ENCODE peak calls at places on chromosomes 5 and 9, in five cellular contexts. J, U, A, M and L are unnamed samples.

GRCh38 chr5:10735569-10736255 is 25.3 kb downstream of the DAP start:
- DNase-seq in J (no peak), U (no peak), A (no peak), M (no peak), L (no peak)

GRCh38 chr5:132505641-132506040 is 15.1 kb upstream of the IRF1 start:
- DNase-seq in J (no peak), U (no peak), A (no peak), M (no peak), L (no peak)

GRCh38 chr9:98856982-98857381 is 49.5 kb downstream of the GALNT12 start:
- DNase-seq in J (no peak), U (no peak), A (peak; percentile 93), M (no peak), L (peak; percentile 88)

GRCh38 chr5:82918311-82919031 is 158.7 kb downstream of the TMEM167A start:
- DNase-seq in J (no peak), U (no peak), A (peak; percentile 55), M (no peak), L (no peak)

GRCh38 chr9:5790923-5791322 is 42.0 kb downstream of the ERMP1 start:
- DNase-seq in J (no peak), U (no peak), A (no peak), M (no peak), L (no peak)

GRCh38 chr9:123415593-123415930 is 59.6 kb downstream of the CRB2 start:
- DNase-seq in J (no peak), U (no peak), A (no peak), M (no peak), L (no peak)

GRCh38 chr5:58322453-58322852 is 137.4 kb downstream of the PLK2 start:
- DNase-seq in J (no peak), U (no peak), A (peak; percentile 8), M (no peak), L (no peak)

GRCh38 chr9:120846906-120847305 is 4.2 kb upstream of the PSMD5 start:
- DNase-seq in J (no peak), U (no peak), A (no peak), M (no peak), L (peak; percentile 19)

GRCh38 chr5:106134549-106134948 is 1536.2 kb downstream of the EFNA5 start:
- DNase-seq in J (no peak), U (no peak), A (no peak), M (no peak), L (no peak)

GRCh38 chr9:130824079-130824478 is 11.0 kb upstream of the ABL1 start:
- DNase-seq in J (no peak), U (no peak), A (no peak), M (no peak), L (no peak)

GRCh38 chr9:2411459-2412215 is 209.9 kb upstream of the VLDLR start:
- DNase-seq in J (no peak), U (peak; percentile 18), A (no peak), M (peak; percentile 48), L (peak; percentile 47)

GRCh38 chr5:7680260-7680659 is 170.7 kb downstream of the CFAP90 start:
- DNase-seq in J (no peak), U (no peak), A (no peak), M (no peak), L (no peak)

GRCh38 chr5:51202161-51202560 is 181.1 kb upstream of the ISL1 start:
- DNase-seq in J (no peak), U (no peak), A (no peak), M (no peak), L (no peak)

GRCh38 chr9:98766548-98766947 is 29.8 kb downstream of the ANKS6 start:
- DNase-seq in J (no peak), U (no peak), A (peak; percentile 55), M (no peak), L (peak; percentile 49)

GRCh38 chr9:69945671-69946141 is 97.9 kb upstream of the MAMDC2 start:
- DNase-seq in J (peak; percentile 40), U (no peak), A (peak; percentile 80), M (no peak), L (peak; percentile 77)

GRCh38 chr5:65791721-65792698 is 70.0 kb downstream of the NLN start:
- DNase-seq in J (no peak), U (no peak), A (no peak), M (no peak), L (no peak)

GRCh38 chr5:39755986-39756385 is 331.2 kb upstream of the DAB2 start:
- DNase-seq in J (peak; percentile 22), U (peak; percentile 68), A (peak; percentile 98), M (no peak), L (peak; percentile 92)

GRCh38 chr5:151469386-151469785 is 22.0 kb downstream of the SLC36A1 start:
- DNase-seq in J (no peak), U (no peak), A (peak; percentile 7), M (no peak), L (no peak)

GRCh38 chr5:27472000-27472763 is 433.8 kb upstream of the CDH9 start:
- DNase-seq in J (no peak), U (peak; percentile 89), A (peak; percentile 58), M (peak; percentile 91), L (peak; percentile 39)

GRCh38 chr9:127509261-127509954 is 58.1 kb downstream of the LRSAM1 start:
- DNase-seq in J (no peak), U (no peak), A (no peak), M (no peak), L (no peak)

GRCh38 chr5:146852089-146852488 is 26.5 kb downstream of the PPP2R2B start:
- DNase-seq in J (no peak), U (no peak), A (no peak), M (peak; percentile 51), L (no peak)

GRCh38 chr5:126956991-126957390 is 73.4 kb downstream of the MARCHF3 start:
- DNase-seq in J (no peak), U (no peak), A (no peak), M (no peak), L (no peak)

GRCh38 chr5:167339205-167339604 is 952.2 kb upstream of the WWC1 start:
- DNase-seq in J (no peak), U (no peak), A (peak; percentile 6), M (no peak), L (no peak)

GRCh38 chr5:158224200-158224599 is 365.3 kb upstream of the CLINT1 start:
- DNase-seq in J (no peak), U (no peak), A (no peak), M (no peak), L (no peak)

DNA sequence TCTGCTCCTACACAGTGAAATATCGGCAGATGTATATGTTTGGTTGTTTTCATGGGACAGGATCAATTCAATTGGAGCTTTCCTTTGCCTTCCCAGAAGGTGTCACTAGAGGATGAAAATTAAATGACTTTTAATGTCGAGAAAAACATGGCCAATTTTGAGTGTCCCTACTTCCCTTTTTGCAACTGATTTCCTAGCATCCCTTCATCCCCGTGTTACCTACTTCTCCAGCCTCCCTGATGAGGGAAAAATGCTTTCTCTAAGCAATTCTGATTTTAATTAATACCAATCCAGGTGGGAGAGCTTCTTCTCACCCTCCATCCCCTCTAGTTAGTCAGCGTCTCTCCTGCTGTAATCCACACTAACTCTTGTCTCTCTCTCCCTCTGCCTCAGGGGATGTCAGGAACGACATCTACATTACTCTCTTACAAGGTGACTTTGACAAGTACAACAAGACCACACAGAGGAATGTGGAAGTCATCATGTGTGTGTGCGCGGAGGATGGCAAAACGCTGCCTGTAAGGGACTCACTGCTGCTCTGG is 64.9 kb downstream of the DOCK2 start:
- DNase-seq in J (no peak), U (no peak), A (peak; percentile 67), M (peak; percentile 31), L (peak; percentile 64)
- TF ChIP-seq CTCF in J (peak; percentile 62), U (peak; percentile 65), A (peak; percentile 62), M (peak; percentile 65), L (peak; percentile 58)

DNA sequence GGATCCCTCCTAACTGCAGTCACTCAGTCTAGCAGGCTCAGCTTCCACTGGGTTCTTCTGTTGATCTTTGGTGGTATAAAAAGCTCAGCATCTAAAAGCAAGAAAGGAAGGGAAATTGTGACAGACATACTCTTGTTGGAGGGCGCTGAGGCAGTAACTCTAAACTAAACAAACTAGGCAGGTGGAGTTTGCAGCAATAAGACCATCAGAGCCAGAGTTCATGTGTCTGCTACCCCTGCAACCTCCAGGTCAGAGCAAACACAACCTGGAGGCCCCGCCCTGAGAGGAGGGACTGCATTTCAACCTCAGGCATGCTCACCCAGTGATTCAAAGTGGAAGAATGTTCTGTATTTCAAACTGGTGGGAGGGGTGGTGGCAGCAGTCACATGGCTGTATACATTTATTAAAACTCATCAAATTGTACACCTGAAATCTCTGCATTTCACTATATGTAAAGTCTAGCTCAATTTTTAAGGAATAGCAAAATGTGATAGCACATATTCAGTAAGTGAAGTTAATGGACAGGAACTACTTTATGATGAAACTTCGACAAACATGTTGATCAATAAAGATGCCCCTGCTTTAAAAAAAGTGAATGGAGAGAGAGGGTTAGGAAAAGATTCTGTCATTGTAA is 7.1 kb downstream of the ACTL7A start:
- DNase-seq in J (no peak), U (peak; percentile 64), A (peak; percentile 18), M (no peak), L (peak; percentile 19)
- H3K4me3 ChIP-seq in J (no peak overlapping the region), U (no peak overlapping the region), A (no peak overlapping the region), M (no peak overlapping the region), L (no peak overlapping the region)

DNA sequence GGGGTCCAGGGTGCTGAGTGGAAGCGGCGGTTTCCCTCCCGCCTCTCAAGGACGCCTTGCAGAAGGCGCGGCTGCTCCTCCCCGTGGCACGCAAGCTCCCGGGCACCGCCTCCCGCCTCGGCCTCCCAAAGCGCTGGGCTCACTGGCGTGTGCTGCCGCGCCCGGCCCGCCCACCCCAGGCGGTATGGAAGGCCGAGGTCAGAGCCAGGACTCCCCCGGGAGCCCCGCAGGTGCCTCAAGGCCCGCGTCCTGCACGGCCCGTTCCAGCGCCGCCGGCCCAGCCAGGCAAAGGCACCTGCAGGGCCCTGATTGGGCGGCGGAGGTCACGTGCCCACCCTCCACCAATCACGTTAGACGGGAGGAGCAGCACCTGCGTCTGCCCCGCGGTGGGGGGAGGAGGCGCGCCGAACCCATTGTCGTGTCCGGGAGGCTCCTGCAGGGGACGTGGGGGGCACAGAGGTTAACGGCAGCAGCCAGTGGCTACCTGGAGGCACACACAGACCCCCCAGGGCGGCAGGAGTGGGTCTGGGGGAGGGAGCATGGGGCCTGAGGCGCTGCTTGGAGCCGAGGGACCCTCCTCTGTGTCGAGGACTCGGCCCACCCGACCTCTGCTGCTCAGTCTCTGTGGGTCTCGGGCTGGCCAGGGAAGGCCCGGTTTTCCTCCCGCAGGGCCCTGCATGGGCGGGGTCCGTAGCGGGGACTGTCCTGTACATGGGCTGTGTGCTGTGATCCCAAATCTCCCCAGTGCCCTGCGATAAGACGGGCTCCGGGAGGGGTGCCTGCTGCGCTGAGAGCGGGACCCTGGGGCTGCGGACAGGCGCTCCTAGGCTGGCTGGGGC is 2.0 kb upstream of the LCN12 start:
- DNase-seq in J (peak; percentile 96), U (peak; percentile 99), A (peak; percentile 61), M (peak; percentile 96), L (peak; percentile 76)
- TF ChIP-seq CTCF in J (no peak), U (no peak), A (no peak), M (peak; percentile 11), L (no peak)

GRCh38 chr9:94922098-94922607 is 195.7 kb downstream of the AOPEP start:
- DNase-seq in J (no peak), U (peak; percentile 79), A (peak; percentile 89), M (no peak), L (peak; percentile 97)
- H3K4me3 ChIP-seq in J (no peak overlapping the region), U (peak overlapping the region; percentile 46), A (no peak overlapping the region), M (no peak overlapping the region), L (no peak overlapping the region)